ENCODE peak calls at places on chromosome 17, in five cellular contexts. C, G, B, J and K are unnamed samples.

GRCh38 chr17:2230877-2231276 is 72.7 kb downstream of the SMG6 start:
- DNase-seq in G (no peak), J (no peak), C (no peak), B (peak), K (no peak)

GRCh38 chr17:81025065-81025751 is 9.7 kb upstream of the BAIAP2 start:
- DNase-seq in B (no peak), C (no peak), G (no peak), J (no peak), K (no peak)

GRCh38 chr17:77308768-77309726 is 168.3 kb downstream of the SEC14L1 start:
- DNase-seq in B (peak), J (no peak), G (no peak), C (no peak), K (peak)

GRCh38 chr17:40952675-40953074 is 14.1 kb downstream of the KRT39 start:
- DNase-seq in C (peak), G (no peak), B (peak), J (no peak), K (peak)

GRCh38 chr17:80122926-80123505 is 21.6 kb downstream of the GAA start:
- DNase-seq in J (no peak), B (no peak), G (no peak), C (no peak), K (no peak)

GRCh38 chr17:49200423-49201083 is 9.8 kb downstream of the GNGT2 start:
- DNase-seq in J (no peak), B (no peak), G (no peak), C (no peak), K (no peak)

GRCh38 chr17:51275381-51275780 is 15.0 kb downstream of the UTP18 start:
- DNase-seq in C (no peak), J (no peak), G (no peak), B (peak), K (no peak)

GRCh38 chr17:78777886-78778285 is 4.2 kb downstream of the CYTH1 start:
- DNase-seq in C (no peak), J (no peak), B (no peak), G (no peak), K (no peak)

GRCh38 chr17:68196394-68197090 is 51.3 kb upstream of the AMZ2 start:
- DNase-seq in C (no peak), J (no peak), B (no peak), G (no peak), K (no peak)

GRCh38 chr17:13984956-13985355 is 84.3 kb upstream of the COX10 start:
- DNase-seq in B (no peak), J (no peak), C (no peak), G (no peak), K (no peak)

GRCh38 chr17:17710728-17711541 is 29.7 kb downstream of the RAI1 start:
- DNase-seq in C (peak), J (no peak), G (peak), B (peak), K (peak)

GRCh38 chr17:33990943-33991706 is 264.0 kb upstream of the CCL2 start:
- DNase-seq in B (no peak), J (no peak), C (no peak), G (no peak), K (no peak)

GRCh38 chr17:28973414-28973813 is 22.1 kb upstream of the PHF12 start:
- DNase-seq in B (peak), G (no peak), C (no peak), J (no peak), K (no peak)

GRCh38 chr17:35588196-35588920 is 1.2 kb downstream of the AP2B1 start:
- DNase-seq in B (peak), C (peak), G (no peak), J (no peak), K (peak)

GRCh38 chr17:41308251-41308917 is 725 bp downstream of the KRTAP16-1 start:
- DNase-seq in G (no peak), B (no peak), C (no peak), J (no peak), K (peak)

GRCh38 chr17:42690596-42690995 is 8.3 kb downstream of the CNTNAP1 start:
- DNase-seq in G (no peak), B (no peak), J (no peak), C (no peak), K (no peak)

GRCh38 chr17:19539841-19540311 is 6.2 kb downstream of the SLC47A1 start:
- DNase-seq in C (no peak), B (no peak), G (no peak), J (no peak), K (no peak)

GRCh38 chr17:73042809-73043685 is 49.4 kb downstream of the SLC39A11 start:
- DNase-seq in B (peak), C (no peak), G (no peak), J (no peak), K (peak)

GRCh38 chr17:7138800-7139381 is 24.3 kb upstream of the ASGR2 start:
- DNase-seq in J (no peak), B (peak), G (no peak), C (no peak), K (peak)

GRCh38 chr17:6969323-6969726 is 26.5 kb upstream of the ALOX12 start:
- DNase-seq in B (no peak), G (no peak), J (no peak), C (no peak), K (no peak)

GRCh38 chr17:45162022-45162687 is 480 bp downstream of the HEXIM2 start:
- DNase-seq in C (no peak), G (no peak), J (no peak), B (no peak), K (no peak)

GRCh38 chr17:73933164-73933766 is 270.2 kb upstream of the RPL38 start:
- DNase-seq in G (no peak), B (no peak), J (no peak), C (no peak), K (no peak)

GRCh38 chr17:21194688-21195087 is 19.3 kb downstream of the TMEM11 start:
- DNase-seq in B (peak), J (no peak), C (no peak), G (no peak), K (no peak)

GRCh38 chr17:49739662-49740271 is 24.2 kb downstream of the FAM117A start:
- DNase-seq in J (no peak), B (peak), C (no peak), G (no peak), K (peak)

GRCh38 chr17:42112552-42113176 is at the start of gene DHX58:
- DNase-seq in B (peak), C (peak), G (no peak), J (no peak), K (peak)

GRCh38 chr17:64171041-64171440 is 41.1 kb upstream of the ERN1 start:
- DNase-seq in J (no peak), C (peak), G (no peak), B (no peak), K (peak)

GRCh38 chr17:82983510-82984248 is 95.7 kb upstream of the METRNL start:
- DNase-seq in B (no peak), J (no peak), C (no peak), G (no peak), K (no peak)

GRCh38 chr17:10094806-10095205 is 103.6 kb downstream of the GAS7 start:
- DNase-seq in C (no peak), B (no peak), G (no peak), J (no peak), K (no peak)

GRCh38 chr17:36149296-36149820 is 27.1 kb downstream of the TBC1D3B start:
- DNase-seq in B (peak), J (peak), C (no peak), G (no peak), K (peak)

GRCh38 chr17:2602597-2603017 is 9.2 kb downstream of the PAFAH1B1 start:
- DNase-seq in G (no peak), J (no peak), C (no peak), B (no peak), K (no peak)

GRCh38 chr17:20944014-20944905 is 98.6 kb downstream of the USP22 start:
- DNase-seq in B (peak), G (peak), C (peak), J (peak), K (peak)

GRCh38 chr17:74543891-74544760 is 1.8 kb downstream of the CD300C start:
- DNase-seq in J (no peak), G (no peak), B (no peak), C (no peak), K (no peak)